ENCODE peak calls at places on chromosomes 3 and 15, in five cellular contexts. One of them, this sample, is unnamed.

GRCh38 chr3:179544981-179545645 is 17.6 kb upstream of the ACTL6A start:
- DNase-seq in suprapubic skin: no peak
- DNase-seq in AG09309: peak
- DNase-seq in fibroblast of pulmonary artery: peak
- DNase-seq in GM12865: no peak
- DNase-seq in this sample: no peak

GRCh38 chr3:9067352-9067975 is 104.2 kb upstream of the RAD18 start:
- DNase-seq in suprapubic skin: no peak
- DNase-seq in GM12865: peak
- DNase-seq in AG09309: peak
- DNase-seq in fibroblast of pulmonary artery: peak
- DNase-seq in this sample: peak

GRCh38 chr3:168996622-168997021 is 666.9 kb downstream of the MECOM start:
- DNase-seq in fibroblast of pulmonary artery: peak
- DNase-seq in suprapubic skin: no peak
- DNase-seq in GM12865: peak
- DNase-seq in AG09309: no peak
- DNase-seq in this sample: no peak

GRCh38 chr15:89647191-89647851 is 7.9 kb downstream of the KIF7 start:
- DNase-seq in AG09309: no peak
- DNase-seq in fibroblast of pulmonary artery: peak
- DNase-seq in suprapubic skin: peak
- DNase-seq in GM12865: peak
- DNase-seq in this sample: no peak

GRCh38 chr15:90701880-90702630 is 15.1 kb upstream of the BLM start:
- DNase-seq in GM12865: no peak
- DNase-seq in AG09309: no peak
- DNase-seq in suprapubic skin: no peak
- DNase-seq in fibroblast of pulmonary artery: peak
- DNase-seq in this sample: no peak

GRCh38 chr15:76553102-76553501 is 216.5 kb downstream of the ISL2 start:
- DNase-seq in fibroblast of pulmonary artery: no peak
- DNase-seq in GM12865: no peak
- DNase-seq in AG09309: no peak
- DNase-seq in suprapubic skin: no peak
- DNase-seq in this sample: no peak

GRCh38 chr15:47384316-47384715 is 333.0 kb upstream of the SEMA6D start:
- DNase-seq in suprapubic skin: no peak
- DNase-seq in GM12865: no peak
- DNase-seq in AG09309: peak
- DNase-seq in fibroblast of pulmonary artery: peak
- DNase-seq in this sample: peak

GRCh38 chr3:15654096-15654495 is 52.6 kb downstream of the BTD start:
- DNase-seq in fibroblast of pulmonary artery: no peak
- DNase-seq in GM12865: no peak
- DNase-seq in AG09309: no peak
- DNase-seq in suprapubic skin: no peak
- DNase-seq in this sample: no peak

GRCh38 chr3:16912400-16913263 is 27.9 kb downstream of the PLCL2 start:
- DNase-seq in AG09309: no peak
- DNase-seq in GM12865: peak
- DNase-seq in fibroblast of pulmonary artery: no peak
- DNase-seq in suprapubic skin: no peak
- DNase-seq in this sample: no peak

GRCh38 chr15:65303687-65304392 is 637 bp upstream of the RNU5B-1 start:
- DNase-seq in GM12865: peak
- DNase-seq in suprapubic skin: no peak
- DNase-seq in AG09309: no peak
- DNase-seq in fibroblast of pulmonary artery: peak
- DNase-seq in this sample: no peak

GRCh38 chr3:121989943-121990342 is 32.1 kb downstream of the ILDR1 start:
- DNase-seq in fibroblast of pulmonary artery: peak
- DNase-seq in AG09309: no peak
- DNase-seq in suprapubic skin: no peak
- DNase-seq in GM12865: no peak
- DNase-seq in this sample: no peak

GRCh38 chr3:172461530-172462138 is 13.4 kb upstream of the GHSR start:
- DNase-seq in suprapubic skin: no peak
- DNase-seq in fibroblast of pulmonary artery: peak
- DNase-seq in AG09309: no peak
- DNase-seq in GM12865: peak
- DNase-seq in this sample: no peak

GRCh38 chr3:129116482-129116946 is 5.1 kb downstream of the RAB43 start:
- DNase-seq in suprapubic skin: no peak
- DNase-seq in GM12865: no peak
- DNase-seq in fibroblast of pulmonary artery: no peak
- DNase-seq in AG09309: no peak
- DNase-seq in this sample: no peak

GRCh38 chr3:82493858-82494257 is 732.4 kb upstream of the GBE1 start:
- DNase-seq in suprapubic skin: no peak
- DNase-seq in AG09309: no peak
- DNase-seq in GM12865: peak
- DNase-seq in fibroblast of pulmonary artery: no peak
- DNase-seq in this sample: no peak

GRCh38 chr3:38586546-38587520 is 62.7 kb downstream of the SCN5A start:
- DNase-seq in GM12865: no peak
- DNase-seq in fibroblast of pulmonary artery: no peak
- DNase-seq in AG09309: no peak
- DNase-seq in suprapubic skin: peak
- DNase-seq in this sample: no peak

GRCh38 chr3:152902141-152902669 is 67.3 kb downstream of the P2RY1 start:
- DNase-seq in AG09309: no peak
- DNase-seq in fibroblast of pulmonary artery: peak
- DNase-seq in suprapubic skin: no peak
- DNase-seq in GM12865: no peak
- DNase-seq in this sample: no peak

GRCh38 chr15:38512901-38513300 is 51.7 kb downstream of the RASGRP1 start:
- DNase-seq in GM12865: no peak
- DNase-seq in suprapubic skin: no peak
- DNase-seq in AG09309: no peak
- DNase-seq in fibroblast of pulmonary artery: no peak
- DNase-seq in this sample: no peak

GRCh38 chr3:88168171-88168570 is 18.4 kb downstream of the C3orf38 start:
- DNase-seq in AG09309: no peak
- DNase-seq in fibroblast of pulmonary artery: no peak
- DNase-seq in suprapubic skin: no peak
- DNase-seq in GM12865: no peak
- DNase-seq in this sample: no peak

GRCh38 chr3:197491478-197491877 is 64.3 kb downstream of the BDH1 start:
- DNase-seq in fibroblast of pulmonary artery: no peak
- DNase-seq in suprapubic skin: no peak
- DNase-seq in AG09309: no peak
- DNase-seq in GM12865: no peak
- DNase-seq in this sample: no peak

GRCh38 chr3:177385831-177386301 is 188.6 kb upstream of the TBL1XR1 start:
- DNase-seq in AG09309: peak
- DNase-seq in suprapubic skin: no peak
- DNase-seq in GM12865: no peak
- DNase-seq in fibroblast of pulmonary artery: peak
- DNase-seq in this sample: no peak

GRCh38 chr3:184261270-184262165 is at the start of gene CAMK2N2:
- DNase-seq in AG09309: no peak
- DNase-seq in GM12865: peak
- DNase-seq in suprapubic skin: no peak
- DNase-seq in fibroblast of pulmonary artery: peak
- DNase-seq in this sample: no peak

GRCh38 chr15:66646308-66646707 is 55.7 kb upstream of the SMAD6 start:
- DNase-seq in suprapubic skin: no peak
- DNase-seq in GM12865: no peak
- DNase-seq in fibroblast of pulmonary artery: peak
- DNase-seq in AG09309: peak
- DNase-seq in this sample: no peak

GRCh38 chr3:161369531-161369930 is 1.8 kb downstream of the SPTSSB start:
- DNase-seq in AG09309: no peak
- DNase-seq in suprapubic skin: no peak
- DNase-seq in fibroblast of pulmonary artery: no peak
- DNase-seq in GM12865: no peak
- DNase-seq in this sample: no peak

GRCh38 chr15:69126054-69126469 is 34.4 kb upstream of the GLCE start:
- DNase-seq in fibroblast of pulmonary artery: peak
- DNase-seq in suprapubic skin: no peak
- DNase-seq in AG09309: peak
- DNase-seq in GM12865: no peak
- DNase-seq in this sample: no peak

GRCh38 chr15:68031406-68031805 is 22.7 kb upstream of the PIAS1 start:
- DNase-seq in GM12865: no peak
- DNase-seq in AG09309: no peak
- DNase-seq in suprapubic skin: no peak
- DNase-seq in fibroblast of pulmonary artery: no peak
- DNase-seq in this sample: no peak

DNA sequence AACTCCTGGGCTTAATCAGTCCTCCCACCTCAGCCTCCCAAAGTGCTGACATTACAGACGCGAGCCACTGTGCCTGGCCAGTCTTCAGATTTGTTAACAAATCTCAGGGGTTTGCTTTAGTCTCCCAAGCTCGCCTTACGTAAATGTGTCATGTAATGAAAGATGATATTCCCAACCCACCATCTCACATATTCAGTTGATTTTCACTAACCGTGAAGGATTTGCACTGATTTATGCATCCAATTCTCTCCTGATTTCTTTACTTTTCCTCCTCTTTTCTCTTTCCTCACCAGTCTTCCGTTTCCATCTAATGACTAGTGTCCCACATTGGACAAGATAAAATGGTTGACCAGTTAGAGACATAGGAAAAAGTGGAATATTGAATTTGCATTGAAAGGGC is 72.6 kb downstream of the TCF12 start:
- DNase-seq in fibroblast of pulmonary artery: no peak
- DNase-seq in suprapubic skin: no peak
- DNase-seq in AG09309: no peak
- DNase-seq in GM12865: no peak
- DNase-seq in this sample: no peak
- H3K4me3 ChIP-seq in fibroblast of pulmonary artery: no peak
- H3K4me3 ChIP-seq in suprapubic skin: no peak
- H3K4me3 ChIP-seq in AG09309: no peak
- H3K4me3 ChIP-seq in GM12865: no peak
- H3K4me3 ChIP-seq in this sample: no peak

GRCh38 chr3:123444744-123445143 is 4.1 kb downstream of the ADCY5 start:
- DNase-seq in GM12865: no peak
- DNase-seq in suprapubic skin: no peak
- DNase-seq in fibroblast of pulmonary artery: no peak
- DNase-seq in AG09309: no peak
- DNase-seq in this sample: no peak

GRCh38 chr3:123446610-123447109 is 2.2 kb downstream of the ADCY5 start:
- DNase-seq in AG09309: no peak
- DNase-seq in suprapubic skin: no peak
- DNase-seq in fibroblast of pulmonary artery: no peak
- DNase-seq in GM12865: no peak
- DNase-seq in this sample: no peak

GRCh38 chr3:123446210-123446609 is 2.7 kb downstream of the ADCY5 start:
- DNase-seq in GM12865: no peak
- DNase-seq in fibroblast of pulmonary artery: no peak
- DNase-seq in AG09309: no peak
- DNase-seq in suprapubic skin: no peak
- DNase-seq in this sample: no peak

GRCh38 chr3:123444023-123444422 is 4.9 kb downstream of the ADCY5 start:
- DNase-seq in suprapubic skin: no peak
- DNase-seq in GM12865: no peak
- DNase-seq in fibroblast of pulmonary artery: peak
- DNase-seq in AG09309: no peak
- DNase-seq in this sample: no peak

GRCh38 chr3:123445702-123446101 is 3.2 kb downstream of the ADCY5 start:
- DNase-seq in suprapubic skin: no peak
- DNase-seq in AG09309: no peak
- DNase-seq in fibroblast of pulmonary artery: no peak
- DNase-seq in GM12865: no peak
- DNase-seq in this sample: no peak
- H3K4me3 ChIP-seq in suprapubic skin: no peak
- H3K4me3 ChIP-seq in AG09309: no peak
- H3K4me3 ChIP-seq in fibroblast of pulmonary artery: no peak
- H3K4me3 ChIP-seq in GM12865: no peak
- H3K4me3 ChIP-seq in this sample: no peak

DNA sequence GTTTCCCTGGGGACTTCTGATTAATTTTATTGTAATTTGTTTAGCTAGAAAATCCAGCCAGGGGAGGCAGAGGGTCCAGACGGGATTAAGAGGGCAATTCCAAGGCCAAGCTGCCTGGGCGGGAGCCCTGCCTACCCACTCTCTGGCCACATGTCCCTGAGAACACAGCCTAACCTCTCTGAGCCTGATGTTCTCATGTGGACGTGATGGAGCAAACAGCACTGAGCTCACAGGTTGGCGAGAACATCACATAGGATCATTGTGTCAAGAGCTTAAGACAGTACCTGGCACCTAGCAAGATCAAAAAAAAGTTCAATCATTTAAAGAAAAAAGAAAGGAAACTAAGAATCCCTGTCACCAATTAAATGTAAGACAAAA is 1.0 kb downstream of the LRRC2 start:
- DNase-seq in suprapubic skin: peak
- DNase-seq in GM12865: no peak
- DNase-seq in fibroblast of pulmonary artery: no peak
- DNase-seq in AG09309: no peak
- DNase-seq in this sample: peak
- H3K4me3 ChIP-seq in suprapubic skin: peak
- H3K4me3 ChIP-seq in GM12865: no peak
- H3K4me3 ChIP-seq in fibroblast of pulmonary artery: no peak
- H3K4me3 ChIP-seq in AG09309: peak
- H3K4me3 ChIP-seq in this sample: peak

DNA sequence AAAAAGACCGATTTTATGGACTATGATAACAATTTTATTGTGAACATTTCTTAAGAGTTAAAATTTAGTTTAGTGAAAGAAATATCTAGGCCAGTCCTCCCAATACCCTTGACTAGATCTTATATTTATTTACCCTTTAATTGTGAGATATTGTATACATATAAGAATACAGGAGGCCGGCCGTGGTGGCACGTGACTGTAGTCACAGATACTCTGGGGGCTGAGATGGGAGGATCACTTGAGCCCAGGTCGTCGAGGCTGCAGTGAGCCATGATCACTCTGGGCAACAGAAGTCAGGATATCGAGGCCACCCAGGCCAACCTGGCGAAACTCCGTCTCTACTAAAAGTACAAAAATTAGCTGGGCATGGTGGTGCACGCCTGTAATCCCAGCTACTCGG is 767 bp upstream of the RMDN3 start:
- DNase-seq in fibroblast of pulmonary artery: no peak
- DNase-seq in suprapubic skin: no peak
- DNase-seq in AG09309: no peak
- DNase-seq in GM12865: peak
- DNase-seq in this sample: no peak
- H3K4me3 ChIP-seq in fibroblast of pulmonary artery: peak
- H3K4me3 ChIP-seq in suprapubic skin: peak
- H3K4me3 ChIP-seq in AG09309: peak
- H3K4me3 ChIP-seq in GM12865: peak
- H3K4me3 ChIP-seq in this sample: peak

GRCh38 chr15:85393206-85393605 is 12.8 kb downstream of the AKAP13 start:
- DNase-seq in fibroblast of pulmonary artery: no peak
- DNase-seq in AG09309: no peak
- DNase-seq in GM12865: no peak
- DNase-seq in suprapubic skin: no peak
- DNase-seq in this sample: no peak

GRCh38 chr15:85388962-85389361 is 8.6 kb downstream of the AKAP13 start:
- DNase-seq in GM12865: no peak
- DNase-seq in AG09309: no peak
- DNase-seq in suprapubic skin: no peak
- DNase-seq in fibroblast of pulmonary artery: no peak
- DNase-seq in this sample: no peak

GRCh38 chr15:85388506-85388905 is 8.1 kb downstream of the AKAP13 start:
- DNase-seq in suprapubic skin: no peak
- DNase-seq in GM12865: no peak
- DNase-seq in AG09309: no peak
- DNase-seq in fibroblast of pulmonary artery: no peak
- DNase-seq in this sample: no peak

GRCh38 chr15:85386261-85386660 is 5.9 kb downstream of the AKAP13 start:
- DNase-seq in suprapubic skin: no peak
- DNase-seq in fibroblast of pulmonary artery: no peak
- DNase-seq in AG09309: no peak
- DNase-seq in GM12865: no peak
- DNase-seq in this sample: no peak

GRCh38 chr15:85389774-85390173 is 9.4 kb downstream of the AKAP13 start:
- DNase-seq in AG09309: no peak
- DNase-seq in suprapubic skin: no peak
- DNase-seq in GM12865: no peak
- DNase-seq in fibroblast of pulmonary artery: no peak
- DNase-seq in this sample: no peak
- H3K4me3 ChIP-seq in AG09309: no peak
- H3K4me3 ChIP-seq in suprapubic skin: no peak
- H3K4me3 ChIP-seq in GM12865: no peak
- H3K4me3 ChIP-seq in fibroblast of pulmonary artery: no peak
- H3K4me3 ChIP-seq in this sample: no peak

This sample was measured in retinal pigment epithelial cell.